ENCODE peak calls at places on chromosomes 16 and 17, in five cellular contexts. One of them, this sample, is unnamed.

GRCh38 chr17:2057130-2057713 is 2.3 kb downstream of the HIC1 start:
- DNase-seq in PC-3: no peak
- DNase-seq in PC-9: no peak
- DNase-seq in fibroblast of lung: peak; percentile 35
- DNase-seq in hepatocyte: no peak
- DNase-seq in this sample: no peak

GRCh38 chr17:57675427-57675826 is 69.7 kb downstream of the CCDC182 start:
- DNase-seq in PC-3: no peak
- DNase-seq in PC-9: no peak
- DNase-seq in fibroblast of lung: no peak
- DNase-seq in hepatocyte: no peak
- DNase-seq in this sample: no peak

GRCh38 chr16:30678586-30678970 is 20.3 kb downstream of the FBRS start:
- DNase-seq in PC-3: no peak
- DNase-seq in PC-9: no peak
- DNase-seq in fibroblast of lung: no peak
- DNase-seq in hepatocyte: no peak
- DNase-seq in this sample: no peak

GRCh38 chr16:81569361-81570034 is 124.9 kb downstream of the CMIP start:
- DNase-seq in PC-3: no peak
- DNase-seq in PC-9: peak; percentile 13
- DNase-seq in fibroblast of lung: no peak
- DNase-seq in hepatocyte: no peak
- DNase-seq in this sample: no peak

GRCh38 chr16:50265716-50266336 is 525 bp upstream of the ADCY7 start:
- DNase-seq in PC-3: no peak
- DNase-seq in PC-9: no peak
- DNase-seq in fibroblast of lung: no peak
- DNase-seq in hepatocyte: no peak
- DNase-seq in this sample: no peak

GRCh38 chr17:9809409-9809808 is 12.5 kb downstream of the GSG1L2 start:
- DNase-seq in PC-3: no peak
- DNase-seq in PC-9: no peak
- DNase-seq in fibroblast of lung: no peak
- DNase-seq in hepatocyte: no peak
- DNase-seq in this sample: no peak

GRCh38 chr17:59361916-59362810 is 30.7 kb downstream of the YPEL2 start:
- DNase-seq in PC-3: peak; percentile 69
- DNase-seq in PC-9: peak; percentile 86
- DNase-seq in fibroblast of lung: peak; percentile 90
- DNase-seq in hepatocyte: no peak
- DNase-seq in this sample: peak; percentile 98

GRCh38 chr17:2400877-2401425 is at the start of gene MNT:
- DNase-seq in PC-3: peak; percentile 92
- DNase-seq in PC-9: peak; percentile 77
- DNase-seq in fibroblast of lung: peak; percentile 96
- DNase-seq in hepatocyte: peak; percentile 97
- DNase-seq in this sample: peak; percentile 87

GRCh38 chr17:42928714-42929496 is 28.3 kb downstream of the G6PC1 start:
- DNase-seq in PC-3: peak; percentile 78
- DNase-seq in PC-9: peak; percentile 72
- DNase-seq in fibroblast of lung: peak; percentile 90
- DNase-seq in hepatocyte: peak; percentile 76
- DNase-seq in this sample: peak; percentile 74

GRCh38 chr16:80902306-80903154 is 98.1 kb upstream of the CDYL2 start:
- DNase-seq in PC-3: no peak
- DNase-seq in PC-9: no peak
- DNase-seq in fibroblast of lung: no peak
- DNase-seq in hepatocyte: no peak
- DNase-seq in this sample: no peak

GRCh38 chr17:43570518-43570928 is 24.4 kb upstream of the ETV4 start:
- DNase-seq in PC-3: peak; percentile 91
- DNase-seq in PC-9: peak; percentile 57
- DNase-seq in fibroblast of lung: peak; percentile 30
- DNase-seq in hepatocyte: no peak
- DNase-seq in this sample: peak; percentile 77

GRCh38 chr16:35310999-35311398 is 1851.6 kb downstream of the TP53TG3F start:
- DNase-seq in PC-3: no peak
- DNase-seq in PC-9: no peak
- DNase-seq in fibroblast of lung: no peak
- DNase-seq in hepatocyte: no peak
- DNase-seq in this sample: no peak

GRCh38 chr16:54236761-54237160 is 49.8 kb downstream of the IRX3 start:
- DNase-seq in PC-3: no peak
- DNase-seq in PC-9: no peak
- DNase-seq in fibroblast of lung: no peak
- DNase-seq in hepatocyte: no peak
- DNase-seq in this sample: peak; percentile 47

GRCh38 chr16:49881890-49882289 is 26.0 kb upstream of the ZNF423 start:
- DNase-seq in PC-3: no peak
- DNase-seq in PC-9: no peak
- DNase-seq in fibroblast of lung: no peak
- DNase-seq in hepatocyte: no peak
- DNase-seq in this sample: no peak

GRCh38 chr16:84541999-84542876 is 37.8 kb upstream of the MEAK7 start:
- DNase-seq in PC-3: no peak
- DNase-seq in PC-9: no peak
- DNase-seq in fibroblast of lung: peak; percentile 50
- DNase-seq in hepatocyte: no peak
- DNase-seq in this sample: peak; percentile 69

GRCh38 chr16:53055603-53056527 is 1.1 kb downstream of the CHD9 start:
- DNase-seq in PC-3: peak; percentile 28
- DNase-seq in PC-9: no peak
- DNase-seq in fibroblast of lung: peak; percentile 82
- DNase-seq in hepatocyte: peak; percentile 66
- DNase-seq in this sample: peak; percentile 73

GRCh38 chr16:14198012-14198411 is 126.9 kb downstream of the MRTFB start:
- DNase-seq in PC-3: no peak
- DNase-seq in PC-9: no peak
- DNase-seq in fibroblast of lung: no peak
- DNase-seq in hepatocyte: no peak
- DNase-seq in this sample: no peak

GRCh38 chr17:3990391-3991127 is 26.3 kb upstream of the ATP2A3 start:
- DNase-seq in PC-3: no peak
- DNase-seq in PC-9: no peak
- DNase-seq in fibroblast of lung: no peak
- DNase-seq in hepatocyte: no peak
- DNase-seq in this sample: peak; percentile 12

GRCh38 chr17:794876-795275 is 12.7 kb downstream of the MRM3 start:
- DNase-seq in PC-3: peak; percentile 80
- DNase-seq in PC-9: peak; percentile 54
- DNase-seq in fibroblast of lung: peak; percentile 82
- DNase-seq in hepatocyte: peak; percentile 87
- DNase-seq in this sample: peak; percentile 36

GRCh38 chr17:1422907-1423306 is 22.9 kb upstream of the YWHAE start:
- DNase-seq in PC-3: peak; percentile 89
- DNase-seq in PC-9: peak; percentile 72
- DNase-seq in fibroblast of lung: peak; percentile 96
- DNase-seq in hepatocyte: no peak
- DNase-seq in this sample: peak; percentile 96

GRCh38 chr17:49227436-49228261 is 2.9 kb downstream of the PHOSPHO1 start:
- DNase-seq in PC-3: peak; percentile 88
- DNase-seq in PC-9: peak; percentile 56
- DNase-seq in fibroblast of lung: peak; percentile 65
- DNase-seq in hepatocyte: peak; percentile 83
- DNase-seq in this sample: peak; percentile 23

GRCh38 chr17:49229805-49230600 is 584 bp downstream of the PHOSPHO1 start:
- DNase-seq in PC-3: no peak
- DNase-seq in PC-9: no peak
- DNase-seq in fibroblast of lung: no peak
- DNase-seq in hepatocyte: no peak
- DNase-seq in this sample: no peak

GRCh38 chr17:49229076-49229804 is 1.3 kb downstream of the PHOSPHO1 start:
- DNase-seq in PC-3: no peak
- DNase-seq in PC-9: peak; percentile 39
- DNase-seq in fibroblast of lung: no peak
- DNase-seq in hepatocyte: no peak
- DNase-seq in this sample: no peak

GRCh38 chr17:49231563-49231894 is 942 bp upstream of the PHOSPHO1 start:
- DNase-seq in PC-3: no peak
- DNase-seq in PC-9: no peak
- DNase-seq in fibroblast of lung: no peak
- DNase-seq in hepatocyte: no peak
- DNase-seq in this sample: no peak

GRCh38 chr17:49230636-49231562 is at the start of gene PHOSPHO1:
- DNase-seq in PC-3: peak; percentile 87
- DNase-seq in PC-9: peak; percentile 61
- DNase-seq in fibroblast of lung: peak; percentile 74
- DNase-seq in hepatocyte: peak; percentile 91
- DNase-seq in this sample: peak; percentile 56
- TF ChIP-seq EZH2 in PC-3: no peak
- TF ChIP-seq EZH2 in PC-9: no peak
- TF ChIP-seq EZH2 in fibroblast of lung: no peak
- TF ChIP-seq EZH2 in hepatocyte: peak; percentile 33
- TF ChIP-seq EZH2 in this sample: no peak

GRCh38 chr17:27085517-27085916 is 208.4 kb upstream of the WSB1 start:
- DNase-seq in PC-3: no peak
- DNase-seq in PC-9: no peak
- DNase-seq in fibroblast of lung: no peak
- DNase-seq in hepatocyte: no peak
- DNase-seq in this sample: no peak

GRCh38 chr17:27089929-27090247 is 204.0 kb upstream of the WSB1 start:
- DNase-seq in PC-3: no peak
- DNase-seq in PC-9: no peak
- DNase-seq in fibroblast of lung: no peak
- DNase-seq in hepatocyte: no peak
- DNase-seq in this sample: no peak

GRCh38 chr17:27086526-27086925 is 207.4 kb upstream of the WSB1 start:
- DNase-seq in PC-3: no peak
- DNase-seq in PC-9: no peak
- DNase-seq in fibroblast of lung: no peak
- DNase-seq in hepatocyte: no peak
- DNase-seq in this sample: no peak

GRCh38 chr17:27088767-27089078 is 205.2 kb upstream of the WSB1 start:
- DNase-seq in PC-3: no peak
- DNase-seq in PC-9: no peak
- DNase-seq in fibroblast of lung: no peak
- DNase-seq in hepatocyte: no peak
- DNase-seq in this sample: no peak

GRCh38 chr17:27087935-27088766 is 205.8 kb upstream of the WSB1 start:
- DNase-seq in PC-3: no peak
- DNase-seq in PC-9: no peak
- DNase-seq in fibroblast of lung: no peak
- DNase-seq in hepatocyte: no peak
- DNase-seq in this sample: no peak
- H3K27ac ChIP-seq in PC-3: no peak overlapping the region
- H3K27ac ChIP-seq in PC-9: no peak overlapping the region
- H3K27ac ChIP-seq in fibroblast of lung: no peak overlapping the region
- H3K27ac ChIP-seq in hepatocyte: no peak overlapping the region
- H3K27ac ChIP-seq in this sample: no peak overlapping the region

DNA sequence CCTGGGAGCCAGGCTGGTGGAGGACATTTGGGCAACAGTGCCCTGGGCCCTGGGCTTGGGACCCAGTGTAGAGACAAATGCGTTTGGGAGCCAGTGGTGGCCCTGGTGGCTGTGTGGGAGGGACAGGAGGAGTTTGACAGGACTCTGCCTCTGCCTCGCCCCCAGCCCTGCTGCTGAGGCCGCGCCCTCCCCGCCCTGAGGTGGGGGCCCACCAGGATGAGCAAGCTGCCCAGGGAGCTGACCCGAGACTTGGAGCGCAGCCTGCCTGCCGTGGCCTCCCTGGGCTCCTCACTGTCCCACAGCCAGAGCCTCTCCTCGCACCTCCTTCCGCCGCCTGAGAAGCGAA is 11.9 kb upstream of the TCAP start:
- DNase-seq in PC-3: no peak
- DNase-seq in PC-9: no peak
- DNase-seq in fibroblast of lung: no peak
- DNase-seq in hepatocyte: no peak
- DNase-seq in this sample: no peak
- H3K4me1 ChIP-seq in PC-3: no peaks in the 10 kb centered on the region
- H3K4me1 ChIP-seq in PC-9: no peaks in the 10 kb centered on the region
- H3K4me1 ChIP-seq in fibroblast of lung: no peaks in the 10 kb centered on the region
- H3K4me1 ChIP-seq in hepatocyte: peaks cover 27% of the 10 kb centered on the region
- H3K4me1 ChIP-seq in this sample: no peaks in the 10 kb centered on the region

DNA sequence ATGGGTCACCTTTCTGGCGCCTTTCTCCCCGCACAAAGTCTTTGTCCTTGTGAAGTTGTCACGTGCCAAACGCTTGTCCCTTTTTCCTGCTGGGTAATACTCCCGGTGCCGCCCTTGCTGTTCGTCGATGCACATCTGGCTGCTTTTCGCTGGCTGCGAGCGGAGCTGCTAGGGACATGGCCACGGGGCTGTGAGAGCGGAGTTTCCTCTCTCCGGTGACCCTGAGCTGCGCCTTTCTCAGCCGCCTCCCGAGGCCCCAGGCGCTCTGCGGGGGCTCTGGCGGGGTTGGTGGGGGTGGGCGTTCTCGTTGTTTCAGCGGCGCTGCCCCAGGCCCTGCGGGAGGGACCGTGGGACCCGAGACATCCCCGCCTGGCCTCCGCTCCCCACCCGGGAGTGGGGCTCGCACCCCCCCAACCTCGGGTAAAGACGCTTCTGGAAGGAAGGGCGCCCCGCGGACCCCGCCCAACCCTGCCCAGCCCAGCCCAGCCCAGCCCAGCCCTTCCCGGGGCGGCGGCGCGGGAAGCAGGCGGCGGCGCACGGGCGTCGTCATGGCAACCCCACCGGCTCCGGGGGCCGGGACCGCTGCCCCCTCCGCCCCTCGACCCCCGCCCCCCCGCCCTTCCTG is 12.2 kb downstream of the CHMP6 start:
- DNase-seq in PC-3: no peak
- DNase-seq in PC-9: no peak
- DNase-seq in fibroblast of lung: no peak
- DNase-seq in hepatocyte: no peak
- DNase-seq in this sample: no peak
- TF ChIP-seq EZH2 in PC-3: no peak
- TF ChIP-seq EZH2 in PC-9: no peak
- TF ChIP-seq EZH2 in fibroblast of lung: peak; percentile 87
- TF ChIP-seq EZH2 in hepatocyte: peak; percentile 66
- TF ChIP-seq EZH2 in this sample: peak; percentile 81

DNA sequence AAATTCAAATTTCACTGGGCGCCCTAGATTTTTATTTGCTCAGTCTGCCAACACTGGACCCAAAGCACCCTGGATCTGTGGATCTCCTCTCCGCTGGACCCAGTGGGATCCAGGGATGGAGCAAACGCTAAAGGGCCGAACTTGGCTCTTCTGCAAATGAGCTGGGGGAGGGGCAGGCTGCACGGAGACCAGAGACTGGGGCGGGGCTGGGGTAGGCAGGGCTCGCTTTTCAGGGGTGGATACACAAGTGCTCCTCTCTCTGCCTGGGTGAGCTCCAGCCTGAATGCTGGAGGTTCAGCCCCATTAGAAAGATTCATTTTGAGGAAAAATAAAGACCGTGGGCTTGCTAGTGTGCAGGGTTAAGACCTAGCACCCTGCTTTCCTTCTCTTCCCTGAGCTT is 8.9 kb downstream of the CBX4 start:
- DNase-seq in PC-3: no peak
- DNase-seq in PC-9: no peak
- DNase-seq in fibroblast of lung: no peak
- DNase-seq in hepatocyte: no peak
- DNase-seq in this sample: no peak
- H3K27ac ChIP-seq in PC-3: no peak overlapping the region
- H3K27ac ChIP-seq in PC-9: no peak overlapping the region
- H3K27ac ChIP-seq in fibroblast of lung: no peak overlapping the region
- H3K27ac ChIP-seq in hepatocyte: no peak overlapping the region
- H3K27ac ChIP-seq in this sample: no peak overlapping the region